ENCODE peak calls at places on chromosome 9, in six cellular contexts. M is A549, S is tibial nerve, A is stomach, F is upper lobe of left lung, V is transverse colon. H is an unnamed sample.

GRCh38 chr9:70113403-70114022 is 69.9 kb downstream of the MAMDC2 start:
- DNase-seq in M (peak; percentile 64), S (peak; percentile 38), A (peak; percentile 46), F (no peak), V (peak; percentile 39), H (no peak)

GRCh38 chr9:79028101-79028500 is 543.7 kb upstream of the TLE4 start:
- DNase-seq in M (peak; percentile 20), S (no peak), A (no peak), F (no peak), V (no peak), H (no peak)

GRCh38 chr9:6049798-6050197 is 34.4 kb upstream of the RANBP6 start:
- DNase-seq in M (peak; percentile 59), S (no peak), A (no peak), F (no peak), V (peak; percentile 32), H (no peak)

GRCh38 chr9:61669352-61669751 is 479.5 kb downstream of the SPATA31A7 start:
- DNase-seq in M (no peak), S (no peak), A (no peak), F (no peak), V (peak; percentile 2), H (peak; percentile 68)

GRCh38 chr9:81069923-81070322 is 619.4 kb downstream of the TLE1 start:
- DNase-seq in M (no peak), S (no peak), A (no peak), F (no peak), V (no peak), H (no peak)

GRCh38 chr9:93557366-93558137 is 18.8 kb upstream of the PHF2 start:
- DNase-seq in M (no peak), S (no peak), A (no peak), F (no peak), V (no peak), H (no peak)

GRCh38 chr9:20701058-20701457 is 17.0 kb downstream of the FOCAD start:
- DNase-seq in M (no peak), S (no peak), A (no peak), F (no peak), V (no peak), H (no peak)

GRCh38 chr9:121312169-121312568 is 44.2 kb downstream of the GSN start:
- DNase-seq in M (no peak), S (peak; percentile 19), A (no peak), F (peak; percentile 52), V (no peak), H (no peak)

GRCh38 chr9:126626117-126627022 is 12.6 kb downstream of the LMX1B start:
- DNase-seq in M (no peak), S (no peak), A (no peak), F (peak; percentile 77), V (no peak), H (no peak)

GRCh38 chr9:88478236-88478635 is 56.7 kb upstream of the NXNL2 start:
- DNase-seq in M (no peak), S (no peak), A (no peak), F (no peak), V (no peak), H (no peak)

DNA sequence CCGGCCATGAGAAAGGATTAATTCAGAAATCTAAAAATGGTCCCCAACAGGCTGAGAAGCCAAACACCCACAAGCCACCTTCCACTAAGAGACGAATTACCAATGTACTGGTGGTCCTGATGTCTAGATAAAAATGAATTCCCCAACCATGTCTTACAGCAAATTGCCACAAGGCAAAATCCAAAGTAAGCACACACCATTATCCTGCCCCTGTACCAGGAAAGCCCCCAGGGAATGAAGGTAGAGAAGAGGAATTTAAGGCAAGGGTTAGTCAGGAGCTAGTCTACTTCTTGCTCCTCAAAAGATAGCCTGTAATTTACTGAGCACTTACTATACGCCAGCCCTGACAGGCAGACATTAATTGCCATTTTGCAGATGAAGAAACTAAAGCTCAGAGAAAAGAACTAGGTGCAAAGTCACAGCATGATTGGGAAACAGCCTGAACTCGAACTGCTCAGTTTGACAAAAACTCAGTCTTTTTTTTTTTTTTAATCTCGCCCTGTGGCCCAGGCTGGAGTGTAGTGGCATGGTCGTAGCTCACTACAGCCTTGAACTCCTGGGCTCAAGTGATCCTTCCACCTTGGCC is 64.3 kb downstream of the RAPGEF1 start:
- DNase-seq in M (no peak), S (no peak), A (no peak), F (no peak), V (no peak), H (no peak)
- H3K4me1 ChIP-seq in M (peaks cover 38% of the 10 kb centered on the region), S (peaks cover 54% of the 10 kb centered on the region), A (peaks cover 64% of the 10 kb centered on the region), F (peaks cover 84% of the 10 kb centered on the region), V (peaks cover 38% of the 10 kb centered on the region), H (peaks cover 92% of the 10 kb centered on the region)

DNA sequence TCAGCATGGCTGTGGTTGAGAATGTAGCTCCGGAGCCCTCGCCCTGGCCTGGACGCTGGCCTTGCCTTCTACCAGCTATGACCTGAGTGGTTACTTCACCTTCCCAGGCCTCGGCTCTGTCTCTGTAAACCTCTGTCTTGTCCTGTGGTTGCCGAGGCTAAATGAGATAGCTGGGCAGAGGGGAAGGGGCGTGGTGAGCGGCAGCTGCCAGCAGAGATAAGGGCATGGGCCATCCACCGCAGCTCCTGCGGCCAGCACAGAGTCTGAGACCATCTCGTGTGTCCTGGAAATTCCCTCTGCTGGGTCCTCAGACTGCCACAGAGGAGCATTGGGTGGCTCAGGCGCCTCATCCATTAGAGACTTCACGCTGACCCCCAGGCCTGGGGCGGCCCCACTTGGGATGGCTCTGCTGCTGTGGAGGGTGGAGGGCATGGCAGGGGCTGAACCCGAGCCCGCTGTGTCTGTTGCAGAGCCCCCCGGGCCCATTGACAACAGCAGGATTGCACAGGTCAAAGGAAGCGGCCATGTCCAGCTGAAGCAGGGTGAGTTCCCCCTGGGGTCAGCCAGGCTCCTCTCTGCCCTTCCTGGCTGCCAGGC is 43.9 kb downstream of the USP20 start:
- DNase-seq in M (no peak), S (no peak), A (no peak), F (no peak), V (no peak), H (no peak)
- TF ChIP-seq EP300 in M (no peak), S (no peak), A (no peak), F (no peak), V (no peak), H (no peak)

GRCh38 chr9:116039312-116039711 is 114.3 kb upstream of the PAPPA start:
- DNase-seq in M (no peak), S (no peak), A (no peak), F (no peak), V (no peak), H (no peak)

GRCh38 chr9:116042321-116042720 is 111.3 kb upstream of the PAPPA start:
- DNase-seq in M (no peak), S (no peak), A (no peak), F (no peak), V (no peak), H (no peak)

GRCh38 chr9:116045083-116045482 is 108.5 kb upstream of the PAPPA start:
- DNase-seq in M (no peak), S (no peak), A (no peak), F (no peak), V (no peak), H (no peak)

GRCh38 chr9:116039893-116040292 is 113.7 kb upstream of the PAPPA start:
- DNase-seq in M (no peak), S (no peak), A (no peak), F (no peak), V (no peak), H (no peak)
- TF ChIP-seq POLR2A in M (no peak), S (no peak), A (no peak), F (no peak), V (no peak), H (no peak)

DNA sequence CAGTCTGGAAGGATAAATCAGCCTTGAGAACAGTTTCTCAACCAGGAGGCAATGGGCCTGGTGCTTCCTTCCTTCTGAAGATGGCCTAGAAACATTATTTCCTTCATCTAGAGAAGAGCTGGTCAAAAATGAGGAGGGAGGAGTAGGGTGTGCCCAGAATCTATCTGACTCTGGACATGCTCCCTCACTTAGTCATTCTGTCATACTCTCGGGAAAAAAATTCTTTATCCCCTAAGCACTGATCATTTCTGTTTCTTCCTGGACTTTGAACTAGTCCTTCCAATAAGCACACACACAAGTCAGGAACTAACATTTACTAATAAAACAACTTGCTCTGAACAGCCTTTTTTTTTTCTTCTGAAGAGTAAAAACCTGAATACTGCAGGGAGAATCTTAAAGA is 160.5 kb downstream of the ZDHHC21 start:
- DNase-seq in M (peak; percentile 38), S (no peak), A (no peak), F (no peak), V (no peak), H (no peak)
- H3K4me1 ChIP-seq in M (peaks cover 17% of the 10 kb centered on the region), S (peaks cover 3% of the 10 kb centered on the region), A (no peaks in the 10 kb centered on the region), F (no peaks in the 10 kb centered on the region), V (no peaks in the 10 kb centered on the region), H (no peaks in the 10 kb centered on the region)

GRCh38 chr9:7056237-7056636 is 298.5 kb downstream of the KDM4C start:
- DNase-seq in M (no peak), S (no peak), A (no peak), F (no peak), V (no peak), H (no peak)
- TF ChIP-seq EP300 in M (no peak), S (no peak), A (no peak), F (no peak), V (no peak), H (no peak)

GRCh38 chr9:129497837-129498450 is 123.0 kb downstream of the C9orf50 start:
- DNase-seq in M (no peak), S (no peak), A (no peak), F (no peak), V (no peak), H (no peak)
- TF ChIP-seq POLR2A in M (no peak), S (peak; percentile 7), A (no peak), F (no peak), V (no peak), H (no peak)

GRCh38 chr9:36426945-36427344 is 26.9 kb upstream of the RNF38 start:
- DNase-seq in M (no peak), S (no peak), A (no peak), F (no peak), V (no peak), H (no peak)

GRCh38 chr9:36423196-36423595 is 23.1 kb upstream of the RNF38 start:
- DNase-seq in M (no peak), S (no peak), A (no peak), F (no peak), V (no peak), H (no peak)

GRCh38 chr9:36426348-36426747 is 26.3 kb upstream of the RNF38 start:
- DNase-seq in M (no peak), S (no peak), A (no peak), F (no peak), V (no peak), H (no peak)

GRCh38 chr9:36424289-36425055 is 24.4 kb upstream of the RNF38 start:
- DNase-seq in M (no peak), S (no peak), A (no peak), F (no peak), V (no peak), H (no peak)
- H3K4me1 ChIP-seq in M (peaks cover 24% of the 10 kb centered on the region), S (no peaks in the 10 kb centered on the region), A (peaks cover 8% of the 10 kb centered on the region), F (peaks cover 6% of the 10 kb centered on the region), V (no peaks in the 10 kb centered on the region), H (peaks cover 12% of the 10 kb centered on the region)

GRCh38 chr9:27495480-27496133 is 28.5 kb upstream of the IFNK start:
- DNase-seq in M (no peak), S (no peak), A (no peak), F (no peak), V (no peak), H (no peak)
- TF ChIP-seq EP300 in M (no peak), S (no peak), A (no peak), F (no peak), V (no peak), H (no peak)

H was measured in esophagus muscularis mucosa.